ENCODE peak calls at places on chromosomes 16 and 17, in ten cellular contexts. J is uterus; A is AG04450; I is CD8-positive, alpha-beta T cell; C is heart right ventricle; M is astrocyte of the spinal cord; R is adrenal gland; Q is CD8-positive, alpha-beta memory T cell; Z is Jurkat, Clone E6-1; B is fibroblast of lung. X is an unnamed sample.

GRCh38 chr16:914453-914852 is 56.3 kb downstream of the LMF1 start:
- DNase-seq in R (peak; percentile 31), C (no peak), B (peak; percentile 3), A (no peak), I (peak; percentile 10), J (no peak), M (no peak), Z (no peak), Q (no peak), X (no peak)

GRCh38 chr17:59487161-59487873 is 78.1 kb upstream of the DHX40 start:
- DNase-seq in A (no peak), I (no peak), B (no peak), Z (no peak), C (no peak), Q (no peak), R (no peak), M (no peak), J (no peak), X (no peak)

GRCh38 chr16:22207715-22208360 is 1.8 kb downstream of the EEF2K start:
- DNase-seq in Z (no peak), J (no peak), M (no peak), I (no peak), C (no peak), R (no peak), B (no peak), Q (no peak), A (no peak), X (no peak)

GRCh38 chr16:8962393-8963009 is 1.2 kb downstream of the USP7 start:
- DNase-seq in A (no peak), C (no peak), R (no peak), Z (peak; percentile 74), Q (peak; percentile 64), B (no peak), M (no peak), I (peak; percentile 76), J (no peak), X (no peak)

GRCh38 chr17:63843387-63844292 is 1.2 kb upstream of the SMARCD2 start:
- DNase-seq in J (peak; percentile 58), Q (peak; percentile 32), C (peak; percentile 55), I (peak; percentile 44), Z (no peak), M (peak; percentile 27), B (peak; percentile 95), R (peak; percentile 43), A (peak; percentile 44), X (no peak)

GRCh38 chr16:22195695-22196558 is 10.2 kb upstream of the EEF2K start:
- DNase-seq in J (peak; percentile 95), Z (peak; percentile 87), Q (peak; percentile 89), B (peak; percentile 91), R (peak; percentile 81), C (peak; percentile 93), I (peak; percentile 84), A (peak; percentile 82), M (peak; percentile 91), X (peak; percentile 81)

GRCh38 chr17:2068589-2069051 is 13.7 kb downstream of the HIC1 start:
- DNase-seq in Z (peak; percentile 74), R (no peak), M (no peak), I (no peak), C (no peak), Q (no peak), B (no peak), J (peak; percentile 52), A (no peak), X (no peak)

GRCh38 chr16:17469742-17470001 is 1.1 kb downstream of the XYLT1 start:
- DNase-seq in M (no peak), I (no peak), R (no peak), B (no peak), Z (no peak), A (no peak), Q (no peak), C (no peak), J (no peak), X (no peak)

GRCh38 chr17:74780443-74781238 is 4.5 kb upstream of the NAT9 start:
- DNase-seq in I (peak; percentile 44), J (no peak), Z (peak; percentile 44), R (no peak), Q (peak; percentile 38), B (peak; percentile 21), A (no peak), M (peak; percentile 17), C (no peak), X (no peak)

GRCh38 chr16:82192665-82193064 is 22.6 kb upstream of the MPHOSPH6 start:
- DNase-seq in J (no peak), C (no peak), Q (no peak), R (no peak), A (peak; percentile 44), Z (peak; percentile 60), I (no peak), M (peak; percentile 42), B (peak; percentile 62), X (no peak)

GRCh38 chr17:29929006-29929543 is 953 bp downstream of the SSH2 start:
- DNase-seq in Q (no peak), Z (peak; percentile 39), C (no peak), M (peak; percentile 45), I (peak; percentile 27), B (peak; percentile 21), J (peak; percentile 20), R (peak; percentile 14), A (no peak), X (no peak)

GRCh38 chr16:68644715-68645493 is at the start of gene CDH3:
- DNase-seq in B (no peak), A (no peak), C (no peak), M (no peak), J (peak; percentile 61), I (peak; percentile 25), Z (no peak), Q (peak; percentile 13), R (no peak), X (no peak)

GRCh38 chr17:50052241-50052788 is 3.6 kb upstream of the ITGA3 start:
- DNase-seq in B (no peak), I (no peak), C (no peak), Q (no peak), Z (no peak), R (no peak), M (no peak), J (no peak), A (no peak), X (no peak)

GRCh38 chr17:78329263-78330059 is 30.4 kb downstream of the SOCS3 start:
- DNase-seq in C (no peak), I (no peak), A (no peak), M (peak; percentile 90), R (no peak), Q (no peak), Z (no peak), J (no peak), B (peak; percentile 75), X (no peak)

GRCh38 chr17:67385122-67385988 is 8.3 kb downstream of the PITPNC1 start:
- DNase-seq in M (no peak), A (no peak), B (no peak), Z (no peak), J (no peak), Q (no peak), R (no peak), C (no peak), I (no peak), X (no peak)

GRCh38 chr16:2270070-2270462 is 2.1 kb upstream of the RNPS1 start:
- DNase-seq in M (no peak), C (no peak), Z (no peak), J (no peak), R (no peak), B (no peak), Q (no peak), I (no peak), A (no peak), X (no peak)

GRCh38 chr16:89207993-89208392 is 7.7 kb upstream of the SLC22A31 start:
- DNase-seq in M (no peak), I (no peak), Z (no peak), Q (no peak), B (no peak), C (no peak), R (no peak), J (no peak), A (no peak), X (no peak)

GRCh38 chr17:47188266-47188665 is 829 bp downstream of the CDC27 start:
- DNase-seq in B (peak; percentile 67), R (no peak), M (peak; percentile 59), J (no peak), Q (peak; percentile 7), I (no peak), C (peak; percentile 26), Z (peak; percentile 21), A (no peak), X (no peak)

GRCh38 chr17:60392845-60393702 is 1.1 kb upstream of the USP32 start:
- DNase-seq in J (peak; percentile 31), R (peak; percentile 58), C (peak; percentile 41), A (no peak), Z (peak; percentile 48), Q (peak; percentile 9), B (peak; percentile 66), M (peak; percentile 69), I (no peak), X (peak; percentile 37)

DNA sequence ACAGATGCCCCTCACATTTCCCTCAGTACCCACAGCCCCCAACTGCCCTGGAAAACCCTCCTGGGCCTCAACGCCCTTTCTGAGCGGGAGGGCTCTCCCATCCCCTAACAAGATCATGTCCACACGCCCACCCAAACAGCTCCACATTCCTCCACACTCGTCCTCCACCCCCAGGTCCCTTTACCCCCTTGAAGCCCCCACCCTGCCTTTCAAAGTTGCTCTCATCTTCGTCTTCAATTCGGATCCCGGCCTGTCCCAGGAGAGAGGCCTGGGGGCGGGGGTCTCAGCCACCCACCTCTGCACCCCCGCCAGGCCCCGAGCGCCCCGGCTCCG is 14.3 kb downstream of the HOXB4 start:
- DNase-seq in B (no peak), A (no peak), M (no peak), Q (no peak), I (no peak), Z (no peak), C (no peak), J (no peak), R (no peak), X (no peak)
- H3K4me3 ChIP-seq in B (peak overlapping the region; percentile 42), A (peak overlapping the region; percentile 65), M (peak overlapping the region; percentile 43), Q (no peak overlapping the region), I (no peak overlapping the region), Z (peak overlapping the region; percentile 51), C (peak overlapping the region; percentile 41), J (peak overlapping the region; percentile 33), R (peak overlapping the region; percentile 52), X (peak overlapping the region; percentile 82)

GRCh38 chr17:75891022-75891604 is 5.6 kb downstream of the TRIM65 start:
- DNase-seq in A (no peak), M (no peak), C (no peak), I (no peak), R (no peak), J (no peak), B (no peak), Q (no peak), Z (no peak), X (no peak)
- H3K4me3 ChIP-seq in A (no peak overlapping the region), M (no peak overlapping the region), C (no peak overlapping the region), I (no peak overlapping the region), R (no peak overlapping the region), J (no peak overlapping the region), B (no peak overlapping the region), Q (no peak overlapping the region), Z (no peak overlapping the region), X (no peak overlapping the region)

GRCh38 chr16:19153876-19154275 is 14.2 kb upstream of the SYT17 start:
- DNase-seq in R (no peak), J (no peak), B (no peak), C (no peak), I (no peak), Q (no peak), M (no peak), A (no peak), Z (peak; percentile 39), X (no peak)
- H3K4me3 ChIP-seq in R (no peak overlapping the region), J (no peak overlapping the region), B (no peak overlapping the region), C (no peak overlapping the region), I (no peak overlapping the region), Q (no peak overlapping the region), M (no peak overlapping the region), A (no peak overlapping the region), Z (no peak overlapping the region), X (no peak overlapping the region)

GRCh38 chr16:66653581-66654350 is 42.8 kb downstream of the CMTM4 start:
- DNase-seq in C (no peak), M (no peak), J (no peak), Q (no peak), Z (no peak), A (no peak), I (no peak), R (no peak), B (peak; percentile 49), X (no peak)
- H3K4me3 ChIP-seq in C (no peak overlapping the region), M (no peak overlapping the region), J (no peak overlapping the region), Q (no peak overlapping the region), Z (no peak overlapping the region), A (no peak overlapping the region), I (no peak overlapping the region), R (no peak overlapping the region), B (no peak overlapping the region), X (no peak overlapping the region)